ENCODE peak calls at places on chromosomes 16 and 17, in nine cellular contexts. One of them, this sample, is unnamed.

GRCh38 chr17:29148257-29148789 is 31.9 kb downstream of the MYO18A start:
- DNase-seq in neuronal stem cell: no peak
- DNase-seq in Peyer's patch: no peak
- DNase-seq in fibroblast of lung: no peak
- DNase-seq in H7: no peak
- DNase-seq in AG10803: no peak
- DNase-seq in tibial nerve: no peak
- DNase-seq in lung: peak
- DNase-seq in BJ: no peak
- DNase-seq in this sample: no peak

GRCh38 chr16:9123401-9123800 is 32.0 kb downstream of the HAPSTR1 start:
- DNase-seq in neuronal stem cell: no peak
- DNase-seq in Peyer's patch: no peak
- DNase-seq in fibroblast of lung: no peak
- DNase-seq in H7: no peak
- DNase-seq in AG10803: no peak
- DNase-seq in tibial nerve: no peak
- DNase-seq in lung: no peak
- DNase-seq in BJ: no peak
- DNase-seq in this sample: no peak

GRCh38 chr17:49861150-49861884 is 13.4 kb upstream of the TAC4 start:
- DNase-seq in neuronal stem cell: peak
- DNase-seq in Peyer's patch: peak
- DNase-seq in fibroblast of lung: peak
- DNase-seq in H7: peak
- DNase-seq in AG10803: peak
- DNase-seq in tibial nerve: no peak
- DNase-seq in lung: peak
- DNase-seq in BJ: no peak
- DNase-seq in this sample: no peak

GRCh38 chr16:12881771-12882170 is 19.6 kb upstream of the SHISA9 start:
- DNase-seq in neuronal stem cell: no peak
- DNase-seq in Peyer's patch: no peak
- DNase-seq in fibroblast of lung: no peak
- DNase-seq in H7: no peak
- DNase-seq in AG10803: peak
- DNase-seq in tibial nerve: no peak
- DNase-seq in lung: no peak
- DNase-seq in BJ: no peak
- DNase-seq in this sample: no peak

GRCh38 chr16:17328971-17329370 is 141.8 kb downstream of the XYLT1 start:
- DNase-seq in neuronal stem cell: no peak
- DNase-seq in Peyer's patch: no peak
- DNase-seq in fibroblast of lung: peak
- DNase-seq in H7: no peak
- DNase-seq in AG10803: peak
- DNase-seq in tibial nerve: peak
- DNase-seq in lung: no peak
- DNase-seq in BJ: no peak
- DNase-seq in this sample: no peak

GRCh38 chr16:80174416-80174815 is 366.4 kb upstream of the DYNLRB2 start:
- DNase-seq in neuronal stem cell: no peak
- DNase-seq in Peyer's patch: no peak
- DNase-seq in fibroblast of lung: peak
- DNase-seq in H7: no peak
- DNase-seq in AG10803: peak
- DNase-seq in tibial nerve: no peak
- DNase-seq in lung: no peak
- DNase-seq in BJ: peak
- DNase-seq in this sample: peak

GRCh38 chr17:5486206-5487124 is at the start of gene MIS12:
- DNase-seq in neuronal stem cell: peak
- DNase-seq in Peyer's patch: peak
- DNase-seq in fibroblast of lung: peak
- DNase-seq in H7: peak
- DNase-seq in AG10803: peak
- DNase-seq in tibial nerve: peak
- DNase-seq in lung: peak
- DNase-seq in BJ: peak
- DNase-seq in this sample: peak

GRCh38 chr17:39591958-39592954 is 15.5 kb downstream of the NEUROD2 start:
- DNase-seq in neuronal stem cell: peak
- DNase-seq in Peyer's patch: no peak
- DNase-seq in fibroblast of lung: peak
- DNase-seq in H7: peak
- DNase-seq in AG10803: peak
- DNase-seq in tibial nerve: no peak
- DNase-seq in lung: peak
- DNase-seq in BJ: no peak
- DNase-seq in this sample: peak

GRCh38 chr16:4677390-4677789 is 16.0 kb upstream of the NUDT16L1 start:
- DNase-seq in neuronal stem cell: no peak
- DNase-seq in Peyer's patch: no peak
- DNase-seq in fibroblast of lung: no peak
- DNase-seq in H7: no peak
- DNase-seq in AG10803: no peak
- DNase-seq in tibial nerve: no peak
- DNase-seq in lung: no peak
- DNase-seq in BJ: no peak
- DNase-seq in this sample: no peak

GRCh38 chr17:5948811-5949210 is 121.4 kb upstream of the WSCD1 start:
- DNase-seq in neuronal stem cell: no peak
- DNase-seq in Peyer's patch: no peak
- DNase-seq in fibroblast of lung: no peak
- DNase-seq in H7: no peak
- DNase-seq in AG10803: no peak
- DNase-seq in tibial nerve: no peak
- DNase-seq in lung: no peak
- DNase-seq in BJ: no peak
- DNase-seq in this sample: no peak

GRCh38 chr16:49284962-49285361 is 3.3 kb upstream of the CBLN1 start:
- DNase-seq in neuronal stem cell: no peak
- DNase-seq in Peyer's patch: no peak
- DNase-seq in fibroblast of lung: no peak
- DNase-seq in H7: no peak
- DNase-seq in AG10803: no peak
- DNase-seq in tibial nerve: no peak
- DNase-seq in lung: no peak
- DNase-seq in BJ: no peak
- DNase-seq in this sample: no peak

GRCh38 chr16:49281843-49282642 is 405 bp upstream of the CBLN1 start:
- DNase-seq in neuronal stem cell: peak
- DNase-seq in Peyer's patch: peak
- DNase-seq in fibroblast of lung: peak
- DNase-seq in H7: peak
- DNase-seq in AG10803: peak
- DNase-seq in tibial nerve: peak
- DNase-seq in lung: peak
- DNase-seq in BJ: no peak
- DNase-seq in this sample: no peak

GRCh38 chr16:49282690-49283375 is 1.2 kb upstream of the CBLN1 start:
- DNase-seq in neuronal stem cell: no peak
- DNase-seq in Peyer's patch: no peak
- DNase-seq in fibroblast of lung: no peak
- DNase-seq in H7: peak
- DNase-seq in AG10803: no peak
- DNase-seq in tibial nerve: no peak
- DNase-seq in lung: no peak
- DNase-seq in BJ: no peak
- DNase-seq in this sample: no peak

GRCh38 chr16:49281481-49281842 is at the start of gene CBLN1:
- DNase-seq in neuronal stem cell: no peak
- DNase-seq in Peyer's patch: no peak
- DNase-seq in fibroblast of lung: no peak
- DNase-seq in H7: no peak
- DNase-seq in AG10803: no peak
- DNase-seq in tibial nerve: no peak
- DNase-seq in lung: no peak
- DNase-seq in BJ: no peak
- DNase-seq in this sample: no peak

DNA sequence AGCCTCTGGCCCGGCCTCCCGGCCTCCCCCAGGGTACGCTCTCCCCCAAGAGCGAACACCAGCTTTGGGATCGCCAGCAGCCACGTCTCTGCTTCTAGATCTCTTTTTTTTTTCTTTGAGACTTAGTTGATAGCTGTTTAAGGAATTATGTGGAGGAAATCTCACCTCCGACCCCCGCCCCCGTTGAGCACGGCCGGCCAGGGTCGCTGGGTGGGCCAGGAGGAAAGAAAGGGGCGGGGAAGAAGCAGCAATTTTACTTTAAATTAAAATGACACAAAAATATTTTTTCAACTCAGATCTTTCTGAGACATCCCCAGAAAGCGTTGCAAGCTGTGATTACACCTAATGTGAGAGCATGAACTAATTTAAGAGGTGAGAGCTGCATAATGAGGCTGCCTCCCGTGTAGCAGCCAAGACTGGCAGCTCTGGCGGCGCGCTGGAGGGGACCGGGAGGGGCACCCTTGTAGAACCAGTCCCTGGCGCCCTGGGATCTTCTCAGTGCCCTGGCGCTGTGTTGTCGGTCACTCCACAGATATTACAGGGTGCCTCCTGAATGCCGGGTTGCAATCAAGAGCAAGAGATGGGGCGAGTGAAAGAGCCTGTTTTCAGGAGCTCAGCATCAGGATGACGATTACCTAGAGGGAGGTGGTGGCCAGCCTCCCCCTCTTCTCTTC is 1.9 kb upstream of the CBLN1 start:
- DNase-seq in neuronal stem cell: no peak
- DNase-seq in Peyer's patch: no peak
- DNase-seq in fibroblast of lung: no peak
- DNase-seq in H7: peak
- DNase-seq in AG10803: no peak
- DNase-seq in tibial nerve: no peak
- DNase-seq in lung: no peak
- DNase-seq in BJ: no peak
- DNase-seq in this sample: no peak
- H3K4me3 ChIP-seq in neuronal stem cell: no peak
- H3K4me3 ChIP-seq in Peyer's patch: no peak
- H3K4me3 ChIP-seq in fibroblast of lung: no peak
- H3K4me3 ChIP-seq in H7: peak
- H3K4me3 ChIP-seq in AG10803: no peak
- H3K4me3 ChIP-seq in tibial nerve: no peak
- H3K4me3 ChIP-seq in lung: no peak
- H3K4me3 ChIP-seq in BJ: no peak
- H3K4me3 ChIP-seq in this sample: no peak

DNA sequence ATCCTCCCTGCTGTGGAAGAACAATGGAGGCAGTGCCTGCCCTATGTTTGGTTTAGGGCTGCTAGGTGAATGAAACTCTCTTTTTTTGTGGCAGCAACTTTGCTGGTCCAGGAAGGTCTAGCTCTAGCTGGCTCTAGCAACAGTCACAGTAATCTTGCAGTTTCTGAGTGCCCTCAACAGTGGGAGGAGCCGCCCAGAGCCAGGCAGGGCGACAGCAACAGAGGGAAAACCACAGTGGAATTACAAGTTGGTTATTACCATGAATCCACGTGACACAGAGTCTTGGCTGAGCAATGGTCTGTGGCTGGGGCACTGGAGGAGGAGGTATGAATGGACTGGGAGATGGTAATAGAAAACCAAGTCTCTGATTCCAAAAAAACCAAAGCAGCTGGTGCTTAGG is 10.3 kb downstream of the HSPB9 start:
- DNase-seq in neuronal stem cell: no peak
- DNase-seq in Peyer's patch: peak
- DNase-seq in fibroblast of lung: peak
- DNase-seq in H7: no peak
- DNase-seq in AG10803: peak
- DNase-seq in tibial nerve: no peak
- DNase-seq in lung: peak
- DNase-seq in BJ: peak
- DNase-seq in this sample: peak
- H3K4me3 ChIP-seq in neuronal stem cell: no peak
- H3K4me3 ChIP-seq in Peyer's patch: no peak
- H3K4me3 ChIP-seq in fibroblast of lung: no peak
- H3K4me3 ChIP-seq in H7: no peak
- H3K4me3 ChIP-seq in AG10803: no peak
- H3K4me3 ChIP-seq in tibial nerve: no peak
- H3K4me3 ChIP-seq in lung: no peak
- H3K4me3 ChIP-seq in BJ: no peak
- H3K4me3 ChIP-seq in this sample: no peak

DNA sequence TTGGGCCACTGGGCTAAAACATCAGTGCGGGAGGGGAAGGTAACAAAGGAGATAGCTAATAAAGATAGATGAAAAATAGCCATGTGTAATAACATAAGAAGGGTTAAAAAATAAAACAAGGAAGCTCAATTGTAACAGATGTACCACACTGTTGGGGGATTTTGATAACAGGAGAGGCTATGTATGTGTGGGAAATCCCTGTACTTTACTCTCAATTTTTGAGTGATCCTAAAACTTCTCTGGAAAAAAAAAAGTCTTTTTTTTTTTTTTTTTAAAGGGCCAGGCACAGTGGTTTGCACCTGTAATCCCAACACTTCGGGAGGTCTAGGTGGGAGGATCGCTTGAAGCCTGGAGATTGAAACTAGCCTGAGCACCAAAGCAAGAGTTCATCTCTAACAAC is 1.9 kb upstream of the MMD start:
- DNase-seq in neuronal stem cell: no peak
- DNase-seq in Peyer's patch: no peak
- DNase-seq in fibroblast of lung: no peak
- DNase-seq in H7: no peak
- DNase-seq in AG10803: no peak
- DNase-seq in tibial nerve: no peak
- DNase-seq in lung: no peak
- DNase-seq in BJ: no peak
- DNase-seq in this sample: no peak
- H3K4me3 ChIP-seq in neuronal stem cell: no peak
- H3K4me3 ChIP-seq in Peyer's patch: no peak
- H3K4me3 ChIP-seq in fibroblast of lung: no peak
- H3K4me3 ChIP-seq in H7: no peak
- H3K4me3 ChIP-seq in AG10803: no peak
- H3K4me3 ChIP-seq in tibial nerve: no peak
- H3K4me3 ChIP-seq in lung: no peak
- H3K4me3 ChIP-seq in BJ: no peak
- H3K4me3 ChIP-seq in this sample: no peak

GRCh38 chr17:36183001-36183810 is 6.8 kb upstream of the TBC1D3B start:
- DNase-seq in neuronal stem cell: peak
- DNase-seq in Peyer's patch: peak
- DNase-seq in fibroblast of lung: peak
- DNase-seq in H7: peak
- DNase-seq in AG10803: peak
- DNase-seq in tibial nerve: no peak
- DNase-seq in lung: no peak
- DNase-seq in BJ: no peak
- DNase-seq in this sample: no peak

GRCh38 chr17:36183811-36184765 is 7.7 kb upstream of the TBC1D3B start:
- DNase-seq in neuronal stem cell: no peak
- DNase-seq in Peyer's patch: no peak
- DNase-seq in fibroblast of lung: peak
- DNase-seq in H7: no peak
- DNase-seq in AG10803: no peak
- DNase-seq in tibial nerve: no peak
- DNase-seq in lung: no peak
- DNase-seq in BJ: no peak
- DNase-seq in this sample: no peak

GRCh38 chr17:36185416-36185815 is 9.0 kb upstream of the TBC1D3B start:
- DNase-seq in neuronal stem cell: no peak
- DNase-seq in Peyer's patch: no peak
- DNase-seq in fibroblast of lung: no peak
- DNase-seq in H7: no peak
- DNase-seq in AG10803: no peak
- DNase-seq in tibial nerve: no peak
- DNase-seq in lung: no peak
- DNase-seq in BJ: no peak
- DNase-seq in this sample: no peak

GRCh38 chr17:36182176-36183000 is 6.0 kb upstream of the TBC1D3B start:
- DNase-seq in neuronal stem cell: no peak
- DNase-seq in Peyer's patch: no peak
- DNase-seq in fibroblast of lung: peak
- DNase-seq in H7: no peak
- DNase-seq in AG10803: no peak
- DNase-seq in tibial nerve: no peak
- DNase-seq in lung: no peak
- DNase-seq in BJ: no peak
- DNase-seq in this sample: no peak
- H3K4me3 ChIP-seq in neuronal stem cell: peak
- H3K4me3 ChIP-seq in Peyer's patch: peak
- H3K4me3 ChIP-seq in fibroblast of lung: no peak
- H3K4me3 ChIP-seq in H7: peak
- H3K4me3 ChIP-seq in AG10803: peak
- H3K4me3 ChIP-seq in tibial nerve: peak
- H3K4me3 ChIP-seq in lung: peak
- H3K4me3 ChIP-seq in BJ: peak
- H3K4me3 ChIP-seq in this sample: peak

This sample was measured in skeletal muscle cell.